ENCODE peak calls at places on chromosome 15, in seven cellular contexts. U is left lung, G is sigmoid colon, I is upper lobe of right lung, J is testis, B is right atrium auricular region, L is ovary. A is an unnamed sample.

GRCh38 chr15:80844011-80844732 is 65.0 kb downstream of the CEMIP start:
- DNase-seq in U (peak), G (no peak), I (no peak), J (no peak), B (no peak), L (no peak), A (peak)

GRCh38 chr15:88498991-88499390 is 31.5 kb downstream of the MRPS11 start:
- DNase-seq in U (no peak), G (no peak), I (no peak), J (peak), B (no peak), L (no peak), A (no peak)

GRCh38 chr15:57423599-57424140 is 47.4 kb downstream of the CGNL1 start:
- DNase-seq in U (no peak), G (no peak), I (no peak), J (no peak), B (no peak), L (no peak), A (no peak)

GRCh38 chr15:57634290-57634689 is 42.6 kb downstream of the MYZAP start:
- DNase-seq in U (no peak), G (no peak), I (no peak), J (no peak), B (no peak), L (no peak), A (no peak)

GRCh38 chr15:82679626-82680199 is 30.0 kb downstream of the AP3B2 start:
- DNase-seq in U (peak), G (peak), I (no peak), J (no peak), B (no peak), L (no peak), A (no peak)

GRCh38 chr15:42121667-42122066 is 27.3 kb upstream of the PLA2G4D start:
- DNase-seq in U (peak), G (no peak), I (peak), J (no peak), B (no peak), L (no peak), A (no peak)

GRCh38 chr15:38378162-38378560 is 75.8 kb upstream of the FAM98B start:
- DNase-seq in U (no peak), G (peak), I (peak), J (peak), B (peak), L (peak), A (peak)

GRCh38 chr15:80585544-80586018 is 109.5 kb upstream of the ABHD17C start:
- DNase-seq in U (no peak), G (no peak), I (no peak), J (no peak), B (no peak), L (no peak), A (no peak)

GRCh38 chr15:77865106-77865630 is 212.3 kb downstream of the TBC1D2B start:
- DNase-seq in U (no peak), G (peak), I (peak), J (no peak), B (no peak), L (no peak), A (no peak)

GRCh38 chr15:99504823-99505551 is 60.8 kb upstream of the MEF2A start:
- DNase-seq in U (no peak), G (no peak), I (no peak), J (no peak), B (peak), L (no peak), A (no peak)

GRCh38 chr15:31387483-31388118 is 61.0 kb downstream of the KLF13 start:
- DNase-seq in U (no peak), G (peak), I (no peak), J (no peak), B (peak), L (no peak), A (no peak)

GRCh38 chr15:41128174-41128902 is 12.3 kb upstream of the INO80 start:
- DNase-seq in U (no peak), G (no peak), I (no peak), J (no peak), B (no peak), L (no peak), A (no peak)

DNA sequence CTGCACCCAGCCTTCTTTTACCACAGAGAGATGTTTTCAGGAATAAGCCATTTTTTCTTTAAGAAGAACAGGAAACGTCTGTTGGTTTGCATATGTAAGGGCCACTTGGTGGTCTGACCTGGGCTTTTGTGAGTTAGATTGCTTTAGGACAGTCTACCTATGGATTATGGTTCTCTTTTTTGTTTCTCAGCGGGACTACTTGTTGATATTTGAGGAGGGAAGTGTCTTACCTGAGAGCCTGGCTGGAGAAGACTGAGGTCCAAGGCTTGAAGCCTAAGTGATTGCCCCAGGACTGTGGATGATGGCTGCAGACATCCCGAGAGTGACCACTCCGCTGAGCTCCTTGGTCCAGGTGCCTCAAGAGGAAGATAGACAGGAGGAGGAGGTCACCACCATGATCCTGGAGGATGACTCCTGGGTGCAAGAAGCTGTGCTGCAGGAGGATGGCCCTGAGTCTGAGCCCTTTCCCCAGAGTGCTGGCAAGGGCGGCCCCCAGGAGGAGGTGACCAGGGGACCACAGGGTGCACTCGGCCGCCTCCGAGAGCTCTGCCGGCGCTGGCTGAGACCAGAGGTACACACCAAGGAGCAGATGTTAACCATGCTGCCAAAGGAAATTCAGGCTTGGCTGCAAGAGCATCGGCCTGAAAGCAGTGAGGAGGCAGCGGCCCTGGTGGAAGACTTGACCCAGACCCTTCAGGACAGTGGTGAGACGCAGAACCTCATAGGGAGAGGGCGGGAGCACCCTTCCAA is 3.0 kb downstream of the ZSCAN2 start:
- DNase-seq in U (no peak), G (no peak), I (no peak), J (no peak), B (no peak), L (no peak), A (no peak)
- H3K27ac ChIP-seq in U (no peak), G (no peak), I (no peak), J (no peak), B (no peak), L (no peak), A (no peak)

GRCh38 chr15:52677593-52677992 is 1.6 kb downstream of the ATOSA start:
- DNase-seq in U (no peak), G (no peak), I (no peak), J (no peak), B (no peak), L (no peak), A (no peak)

GRCh38 chr15:52679232-52680040 is at the start of gene ATOSA:
- DNase-seq in U (peak), G (peak), I (peak), J (peak), B (peak), L (peak), A (peak)

GRCh38 chr15:52680041-52680391 is 828 bp upstream of the ATOSA start:
- DNase-seq in U (no peak), G (no peak), I (no peak), J (no peak), B (no peak), L (no peak), A (no peak)

GRCh38 chr15:52678468-52679231 is 538 bp downstream of the ATOSA start:
- DNase-seq in U (peak), G (peak), I (peak), J (peak), B (peak), L (peak), A (peak)

GRCh38 chr15:52678036-52678467 is 1.1 kb downstream of the ATOSA start:
- DNase-seq in U (peak), G (peak), I (peak), J (peak), B (peak), L (peak), A (peak)
- TF ChIP-seq CTCF in U (no peak), G (no peak), I (peak), J (no peak), B (peak), L (no peak), A (peak)

GRCh38 chr15:68405426-68406250 is 26.3 kb downstream of the ITGA11 start:
- DNase-seq in U (no peak), G (no peak), I (no peak), J (peak), B (peak), L (no peak), A (no peak)
- H3K4me3 ChIP-seq in U (no peak), G (no peak), I (no peak), J (no peak), B (no peak), L (no peak), A (no peak)

GRCh38 chr15:63378946-63379345 is 2.7 kb downstream of the CA12 start:
- DNase-seq in U (no peak), G (peak), I (no peak), J (no peak), B (no peak), L (no peak), A (no peak)
- H3K27ac ChIP-seq in U (no peak), G (no peak), I (no peak), J (no peak), B (no peak), L (no peak), A (no peak)

GRCh38 chr15:36844453-36845094 is 255.8 kb downstream of the MEIS2 start:
- DNase-seq in U (no peak), G (peak), I (no peak), J (no peak), B (no peak), L (no peak), A (no peak)
- TF ChIP-seq CTCF in U (no peak), G (no peak), I (no peak), J (no peak), B (no peak), L (no peak), A (no peak)

A was measured in dorsolateral prefrontal cortex.